ENCODE peak calls at places on chromosomes 12 and 14, in five cellular contexts. F, P, T, E and C are unnamed samples.

GRCh38 chr12:121439715-121440114 is 39.8 kb downstream of the RNF34 start:
- DNase-seq in P (no peak), T (no peak), F (no peak), E (no peak), C (no peak)

GRCh38 chr12:132606927-132607326 is 3.5 kb downstream of the LRCOL1 start:
- DNase-seq in P (no peak), E (no peak), F (no peak), T (no peak), C (no peak)

GRCh38 chr12:6725350-6725749 is 1.5 kb downstream of the COPS7A start:
- DNase-seq in F (no peak), E (no peak), T (no peak), P (no peak), C (no peak)

GRCh38 chr12:54052745-54053624 is 650 bp upstream of the HOXC4 start:
- DNase-seq in E (no peak), F (no peak), P (no peak), T (peak; percentile 68), C (no peak)

GRCh38 chr12:95605875-95606274 is 54.6 kb upstream of the USP44 start:
- DNase-seq in E (no peak), P (peak; percentile 20), T (no peak), F (no peak), C (peak; percentile 97)

GRCh38 chr12:104263026-104263425 is 40.5 kb upstream of the EID3 start:
- DNase-seq in P (no peak), T (no peak), F (no peak), E (no peak), C (no peak)

GRCh38 chr12:66449531-66449930 is 147.2 kb downstream of the HELB start:
- DNase-seq in F (no peak), P (no peak), T (no peak), E (no peak), C (no peak)

GRCh38 chr12:121776190-121777098 is 17.0 kb downstream of the RHOF start:
- DNase-seq in F (no peak), T (no peak), P (no peak), E (peak; percentile 85), C (peak; percentile 50)

GRCh38 chr12:66288121-66288520 is 14.2 kb upstream of the HELB start:
- DNase-seq in T (no peak), P (no peak), E (peak; percentile 16), F (no peak), C (no peak)

GRCh38 chr14:71135496-71135895 is 228.2 kb downstream of the PCNX1 start:
- DNase-seq in F (no peak), T (no peak), E (no peak), P (no peak), C (no peak)

GRCh38 chr12:7403466-7403865 is 40.5 kb downstream of the CD163L1 start:
- DNase-seq in E (no peak), F (no peak), P (peak; percentile 10), T (no peak), C (no peak)

GRCh38 chr12:96140110-96140509 is 54.1 kb upstream of the ELK3 start:
- DNase-seq in T (no peak), P (no peak), F (no peak), E (no peak), C (no peak)

GRCh38 chr12:118102070-118102469 is 1.7 kb downstream of the VSIG10 start:
- DNase-seq in F (peak; percentile 46), T (no peak), P (peak; percentile 39), E (no peak), C (no peak)

GRCh38 chr12:128250091-128250490 is 16.9 kb upstream of the TMEM132C start:
- DNase-seq in P (no peak), T (no peak), F (no peak), E (no peak), C (no peak)

GRCh38 chr14:52703225-52703624 is 3.8 kb upstream of the PSMC6 start:
- DNase-seq in F (no peak), P (no peak), T (no peak), E (no peak), C (peak; percentile 38)

GRCh38 chr12:2095878-2096277 is 43.1 kb downstream of the CACNA1C start:
- DNase-seq in E (no peak), P (no peak), T (no peak), F (no peak), C (no peak)

GRCh38 chr12:95168746-95169145 is 48.5 kb downstream of the FGD6 start:
- DNase-seq in E (no peak), P (no peak), T (no peak), F (no peak), C (peak; percentile 55)

GRCh38 chr12:19074700-19075099 is 54.8 kb upstream of the PLEKHA5 start:
- DNase-seq in F (no peak), T (no peak), E (no peak), P (no peak), C (no peak)

GRCh38 chr12:108821407-108822397 is 35.7 kb downstream of the SSH1 start:
- DNase-seq in T (no peak), P (no peak), F (no peak), E (no peak), C (no peak)

GRCh38 chr12:116533343-116534248 is 25.6 kb upstream of the MAP1LC3B2 start:
- DNase-seq in F (peak; percentile 62), T (no peak), P (no peak), E (peak; percentile 97), C (peak; percentile 77)

GRCh38 chr12:111396726-111397445 is 8.8 kb upstream of the SH2B3 start:
- DNase-seq in E (peak; percentile 88), T (no peak), F (peak; percentile 65), P (peak; percentile 61), C (peak; percentile 96)

GRCh38 chr12:62732861-62733427 is 202.0 kb downstream of the PPM1H start:
- DNase-seq in P (no peak), T (no peak), E (no peak), F (peak; percentile 65), C (peak; percentile 91)

GRCh38 chr12:29562167-29562776 is 64.8 kb upstream of the OVCH1 start:
- DNase-seq in P (no peak), T (no peak), F (no peak), E (no peak), C (peak; percentile 96)

GRCh38 chr12:904010-904414 is 45.5 kb downstream of the RAD52 start:
- DNase-seq in E (peak; percentile 29), P (no peak), T (no peak), F (no peak), C (peak; percentile 40)

GRCh38 chr12:13864081-13864673 is 117.2 kb downstream of the GRIN2B start:
- DNase-seq in T (peak; percentile 11), E (peak; percentile 39), F (peak; percentile 54), P (peak; percentile 48), C (peak; percentile 57)

GRCh38 chr14:80388980-80389711 is 177.8 kb upstream of the DIO2 start:
- DNase-seq in P (no peak), F (no peak), E (no peak), T (no peak), C (no peak)

GRCh38 chr12:10632226-10632625 is 18.8 kb upstream of the MAGOHB start:
- DNase-seq in E (no peak), T (no peak), F (no peak), P (no peak), C (no peak)

GRCh38 chr12:112916270-112916669 is 9.5 kb downstream of the OAS1 start:
- DNase-seq in E (no peak), P (no peak), T (no peak), F (no peak), C (peak; percentile 43)

GRCh38 chr12:9074484-9075140 is 41.1 kb downstream of the A2M start:
- DNase-seq in F (no peak), E (no peak), P (no peak), T (no peak), C (no peak)
- TF ChIP-seq POLR2A in F (no peak), E (no peak), P (no peak), T (no peak), C (no peak)

GRCh38 chr12:131189781-131190180 is 236.1 kb downstream of the ADGRD1 start:
- DNase-seq in P (no peak), F (no peak), T (no peak), E (no peak), C (no peak)
- TF ChIP-seq CTCF in P (no peak), F (no peak), T (no peak), E (no peak), C (no peak)

DNA sequence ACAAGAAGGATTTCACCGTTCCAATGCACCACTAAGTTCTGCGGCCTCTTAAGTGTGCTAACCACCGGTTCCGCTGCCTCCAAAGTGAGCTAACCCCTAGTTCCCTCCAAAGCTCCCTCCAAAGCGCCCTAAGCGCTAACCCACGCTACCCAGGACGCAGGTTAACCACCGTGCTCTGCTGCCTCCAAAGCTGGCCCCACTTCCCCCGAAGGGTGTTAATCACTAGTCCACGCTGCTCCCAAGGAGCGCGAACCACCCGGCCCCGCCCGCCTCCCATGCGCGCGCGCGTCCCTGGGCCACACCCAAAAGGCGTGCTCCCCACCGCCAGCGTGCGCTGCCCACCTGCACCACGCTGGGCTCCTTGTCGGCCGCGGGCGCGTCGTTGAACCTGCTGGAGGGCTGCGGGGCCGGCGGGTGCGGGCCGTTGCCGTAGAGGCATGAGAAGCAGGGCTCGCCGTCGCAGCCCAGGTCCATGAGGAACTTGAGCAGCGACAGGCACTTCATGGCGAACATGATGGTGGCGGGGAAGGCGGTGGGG is 11.7 kb downstream of the FAM181A start:
- DNase-seq in E (no peak), P (no peak), F (no peak), T (no peak), C (no peak)
- TF ChIP-seq EZH2 in E (no peak), P (no peak), F (no peak), T (no peak), C (no peak)

GRCh38 chr12:49673446-49674317 is 33.5 kb downstream of the FMNL3 start:
- DNase-seq in F (no peak), E (peak; percentile 88), T (no peak), P (peak; percentile 47), C (peak; percentile 98)
- TF ChIP-seq POLR2A in F (no peak), E (peak; percentile 55), T (no peak), P (no peak), C (no peak)

GRCh38 chr14:30874999-30875787 is 834 bp downstream of the COCH start:
- DNase-seq in P (no peak), E (peak; percentile 34), T (no peak), F (no peak), C (peak; percentile 19)

GRCh38 chr14:30873308-30874119 is 845 bp upstream of the COCH start:
- DNase-seq in E (peak; percentile 13), P (no peak), F (no peak), T (no peak), C (no peak)

GRCh38 chr14:30872602-30873001 is 1.8 kb upstream of the COCH start:
- DNase-seq in T (no peak), F (no peak), E (no peak), P (no peak), C (no peak)

GRCh38 chr14:30875788-30876053 is 1.4 kb downstream of the COCH start:
- DNase-seq in E (no peak), P (no peak), F (no peak), T (no peak), C (no peak)

GRCh38 chr14:30874120-30874998 is at the start of gene COCH:
- DNase-seq in F (peak; percentile 4), T (no peak), E (peak; percentile 85), P (peak; percentile 71), C (no peak)
- TF ChIP-seq CTCF in F (peak; percentile 50), T (peak; percentile 33), E (peak; percentile 61), P (peak; percentile 72), C (peak; percentile 32)

GRCh38 chr12:48980953-48981756 is 3.0 kb downstream of the WNT1 start:
- DNase-seq in E (peak; percentile 51), T (no peak), F (no peak), P (no peak), C (no peak)
- TF ChIP-seq EZH2 in E (no peak), T (peak; percentile 58), F (no peak), P (no peak), C (peak; percentile 13)

GRCh38 chr14:23563473-23564180 is 4.0 kb downstream of the AP1G2 start:
- DNase-seq in T (no peak), F (no peak), P (no peak), E (no peak), C (no peak)
- TF ChIP-seq POLR2A in T (peak; percentile 58), F (peak; percentile 29), P (no peak), E (no peak), C (no peak)

GRCh38 chr14:93648440-93649168 is 139.7 kb downstream of the PRIMA1 start:
- DNase-seq in T (no peak), F (peak; percentile 34), E (peak; percentile 4), P (peak; percentile 28), C (no peak)
- TF ChIP-seq CTCF in T (peak; percentile 16), F (peak; percentile 44), E (peak; percentile 20), P (peak; percentile 70), C (no peak)